ENCODE peak calls at places on chromosomes 12 and 14, in four cellular contexts. A is mesenchymal stem cell, N is cardiac fibroblast, T is tibial artery. X is an unnamed sample.

GRCh38 chr14:93033983-93034670 is 81.6 kb downstream of the ITPK1 start:
- DNase-seq in A (no peak), N (no peak), T (no peak), X (no peak)

GRCh38 chr12:110531741-110532333 is 29.7 kb downstream of the RAD9B start:
- DNase-seq in A (peak), N (peak), T (no peak), X (peak)

GRCh38 chr14:23665302-23666016 is 29.3 kb downstream of the DHRS2 start:
- DNase-seq in A (no peak), N (no peak), T (no peak), X (no peak)

GRCh38 chr12:89951050-89951693 is 242.5 kb upstream of the ATP2B1 start:
- DNase-seq in A (peak), N (peak), T (no peak), X (peak)

GRCh38 chr12:15886372-15887042 is 4.3 kb downstream of the STRAP start:
- DNase-seq in A (no peak), N (peak), T (no peak), X (no peak)

GRCh38 chr14:50801706-50802105 is 29.3 kb downstream of the NIN start:
- DNase-seq in A (peak), N (peak), T (no peak), X (peak)

GRCh38 chr12:132465269-132466190 is 24.4 kb upstream of the FBRSL1 start:
- DNase-seq in A (no peak), N (no peak), T (no peak), X (no peak)

GRCh38 chr12:45290218-45290609 is 74.3 kb downstream of the ANO6 start:
- DNase-seq in A (peak), N (peak), T (no peak), X (peak)

GRCh38 chr12:68240079-68240478 is 13.3 kb downstream of the IL22 start:
- DNase-seq in A (peak), N (peak), T (no peak), X (peak)

GRCh38 chr14:102138935-102139247 is 806 bp upstream of the WDR20 start:
- DNase-seq in A (no peak), N (no peak), T (no peak), X (no peak)

GRCh38 chr12:64860446-64860998 is 36.1 kb downstream of the TBC1D30 start:
- DNase-seq in A (no peak), N (no peak), T (no peak), X (no peak)

GRCh38 chr12:1328385-1328784 is 266.0 kb downstream of the FBXL14 start:
- DNase-seq in A (no peak), N (no peak), T (no peak), X (no peak)

GRCh38 chr14:90453401-90453951 is 56.6 kb downstream of the CALM1 start:
- DNase-seq in A (no peak), N (peak), T (no peak), X (no peak)

GRCh38 chr12:8544295-8544694 is 3.6 kb upstream of the CLEC4E start:
- DNase-seq in A (peak), N (peak), T (peak), X (peak)

GRCh38 chr12:3032770-3033537 is 44.2 kb upstream of the TSPAN9 start:
- DNase-seq in A (no peak), N (no peak), T (no peak), X (no peak)

GRCh38 chr14:50364792-50365191 is 31.9 kb downstream of the CDKL1 start:
- DNase-seq in A (no peak), N (no peak), T (no peak), X (no peak)

GRCh38 chr12:117857632-117858274 is 111.0 kb downstream of the KSR2 start:
- DNase-seq in A (peak), N (peak), T (no peak), X (peak)

GRCh38 chr12:32743264-32743663 is 12.4 kb downstream of the YARS2 start:
- DNase-seq in A (no peak), N (no peak), T (no peak), X (no peak)

GRCh38 chr14:61493239-61493638 is 171.9 kb downstream of the PRKCH start:
- DNase-seq in A (peak), N (peak), T (no peak), X (peak)

GRCh38 chr14:75430526-75430925 is 2.7 kb downstream of the JDP2 start:
- DNase-seq in A (peak), N (no peak), T (peak), X (peak)

GRCh38 chr12:51085757-51086156 is 2.4 kb upstream of the CSRNP2 start:
- DNase-seq in A (no peak), N (no peak), T (no peak), X (no peak)

GRCh38 chr12:51090705-51091229 is 7.4 kb upstream of the CSRNP2 start:
- DNase-seq in A (no peak), N (no peak), T (no peak), X (no peak)

GRCh38 chr12:51087818-51088217 is 4.4 kb upstream of the CSRNP2 start:
- DNase-seq in A (no peak), N (no peak), T (no peak), X (no peak)

GRCh38 chr12:51083140-51083833 is at the start of gene CSRNP2:
- DNase-seq in A (peak), N (peak), T (peak), X (peak)

GRCh38 chr12:51086933-51087332 is 3.5 kb upstream of the CSRNP2 start:
- DNase-seq in A (no peak), N (no peak), T (no peak), X (no peak)
- H3K4me3 ChIP-seq in A (no peak), N (no peak), T (no peak), X (no peak)

DNA sequence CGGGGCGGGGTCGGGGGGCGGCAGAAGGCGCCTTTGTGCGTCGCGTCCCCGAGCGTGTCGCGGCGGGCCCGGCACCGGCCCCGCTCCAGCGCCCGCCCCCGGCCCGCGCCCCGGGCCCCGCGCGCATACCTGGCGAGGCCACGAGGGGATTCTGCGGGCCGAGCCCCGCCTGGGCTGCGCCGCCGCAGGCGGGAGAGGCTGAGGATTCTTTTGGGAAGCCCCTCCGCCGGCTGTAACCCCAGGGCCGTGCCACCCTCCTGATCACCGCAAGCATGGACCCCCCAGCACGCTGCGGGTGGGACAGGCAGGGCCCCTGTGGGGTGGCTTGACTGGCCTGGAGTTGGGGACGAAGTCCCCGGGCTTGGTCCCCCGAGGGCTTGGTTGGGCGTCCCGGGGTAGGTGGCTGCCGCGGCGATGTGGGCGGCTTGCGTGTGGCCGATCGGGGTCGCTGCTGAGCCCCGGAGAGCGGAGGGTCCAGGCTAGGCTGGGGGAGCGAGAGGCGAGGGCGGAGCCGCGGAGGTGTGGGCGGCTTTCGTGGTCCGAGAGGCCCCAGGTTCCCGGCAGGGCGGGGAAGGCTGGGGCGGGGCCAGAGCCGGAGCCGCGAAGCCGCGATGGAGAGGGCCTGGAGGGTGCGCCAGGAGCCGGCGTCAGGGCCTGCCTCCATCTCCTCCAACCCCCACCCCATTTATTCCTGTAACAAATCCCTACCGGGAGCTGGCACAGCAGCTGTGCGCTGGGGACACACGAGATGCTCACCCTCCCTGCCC is 28.4 kb upstream of the GPR132 start:
- DNase-seq in A (peak), N (peak), T (peak), X (peak)
- H3K4me3 ChIP-seq in A (peak), N (peak), T (peak), X (peak)

DNA sequence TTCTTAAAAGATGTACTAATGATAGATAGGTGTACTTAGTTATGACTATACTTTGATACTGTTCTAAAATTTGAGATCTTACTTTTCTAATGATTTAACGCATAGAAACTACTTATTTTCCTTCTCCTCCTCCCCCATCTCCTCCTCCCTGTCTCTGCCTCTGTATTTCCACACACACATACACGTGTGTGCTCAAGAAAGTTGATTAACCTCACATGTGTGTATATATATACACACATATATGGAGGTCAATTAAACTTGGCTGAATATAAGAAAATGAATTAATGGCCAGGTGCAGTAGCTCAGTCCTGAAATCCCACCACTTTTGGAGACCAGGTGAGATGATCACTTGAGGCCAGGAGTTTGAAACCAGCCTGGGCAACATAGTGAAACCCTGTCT is 362.7 kb upstream of the SYT1 start:
- DNase-seq in A (no peak), N (no peak), T (no peak), X (no peak)
- H3K4me3 ChIP-seq in A (no peak), N (no peak), T (no peak), X (no peak)

DNA sequence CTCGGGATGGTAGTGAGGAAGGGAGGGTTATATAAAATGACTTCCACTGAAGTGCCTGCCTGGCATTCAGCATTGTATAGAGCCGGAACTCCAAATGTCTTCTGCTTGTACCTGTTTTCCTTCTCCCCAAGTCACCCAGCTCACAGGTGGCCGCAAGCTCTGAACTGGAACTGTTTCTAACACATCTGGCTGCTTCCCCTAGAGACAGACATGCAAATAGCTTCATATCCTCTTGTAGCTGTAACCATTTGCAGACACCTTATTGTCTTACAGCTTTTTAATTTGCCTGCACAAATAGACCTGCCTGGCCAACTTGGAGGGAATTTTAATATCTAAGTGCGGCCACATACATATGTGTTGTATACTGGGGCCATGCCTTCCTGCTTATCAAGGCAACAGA is 126.0 kb downstream of the CHST11 start:
- DNase-seq in A (no peak), N (no peak), T (no peak), X (no peak)
- H3K4me3 ChIP-seq in A (no peak), N (no peak), T (no peak), X (no peak)

GRCh38 chr12:122499991-122500684 is 594 bp downstream of the ZCCHC8 start:
- DNase-seq in A (peak), N (peak), T (peak), X (peak)

GRCh38 chr12:122503147-122503751 is 2.5 kb upstream of the ZCCHC8 start:
- DNase-seq in A (no peak), N (no peak), T (no peak), X (no peak)

GRCh38 chr12:122503783-122504590 is 3.3 kb upstream of the ZCCHC8 start:
- DNase-seq in A (no peak), N (no peak), T (no peak), X (no peak)

GRCh38 chr12:122500685-122501488 is at the start of gene ZCCHC8:
- DNase-seq in A (peak), N (peak), T (peak), X (peak)

GRCh38 chr12:122501489-122501989 is 807 bp upstream of the ZCCHC8 start:
- DNase-seq in A (no peak), N (no peak), T (no peak), X (no peak)
- H3K4me3 ChIP-seq in A (peak), N (no peak), T (peak), X (peak)

GRCh38 chr12:96240251-96240650 is 46.1 kb downstream of the ELK3 start:
- DNase-seq in A (no peak), N (no peak), T (no peak), X (no peak)

GRCh38 chr12:96240656-96241055 is 46.5 kb downstream of the ELK3 start:
- DNase-seq in A (no peak), N (no peak), T (no peak), X (no peak)

GRCh38 chr12:96242597-96242996 is 48.4 kb downstream of the ELK3 start:
- DNase-seq in A (no peak), N (no peak), T (no peak), X (no peak)

GRCh38 chr12:96239711-96240234 is 45.6 kb downstream of the ELK3 start:
- DNase-seq in A (peak), N (no peak), T (no peak), X (peak)

DNA sequence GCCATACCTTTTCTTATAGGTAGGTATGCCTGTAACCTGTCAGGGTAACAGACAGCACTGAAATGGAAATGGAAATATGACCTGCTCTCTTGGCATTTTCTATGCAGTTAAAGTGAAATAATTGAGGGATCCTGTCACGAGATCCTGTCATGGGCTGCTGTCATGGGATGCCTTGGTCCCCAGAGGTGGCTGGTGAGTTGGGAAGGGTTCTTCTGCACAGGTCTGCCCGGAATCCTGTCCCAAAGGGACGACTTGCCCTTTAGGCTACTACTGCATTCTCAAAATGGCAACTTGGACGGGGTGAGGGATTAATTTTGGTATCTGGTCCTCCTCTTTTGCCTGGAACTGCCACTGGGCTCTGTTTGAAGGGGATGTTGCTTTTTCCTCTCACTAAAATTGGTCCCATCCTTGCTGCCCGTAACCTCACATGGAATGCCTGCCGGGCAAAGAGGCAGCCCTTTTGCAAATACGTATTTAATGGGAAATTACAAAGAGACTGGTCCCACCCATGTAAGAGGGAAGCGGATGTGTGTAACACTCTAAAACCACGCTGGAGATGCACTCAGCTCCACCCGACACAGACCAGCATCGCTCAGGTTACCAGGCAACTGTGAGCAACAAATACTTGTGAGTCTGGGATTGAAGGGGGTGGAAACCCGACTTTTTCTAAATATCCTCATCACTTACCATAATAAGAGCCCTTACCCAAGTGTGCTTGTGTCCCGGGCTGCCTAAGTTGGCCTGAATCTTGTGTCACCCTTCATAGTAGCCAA is 47.5 kb downstream of the ELK3 start:
- DNase-seq in A (peak), N (peak), T (no peak), X (no peak)
- H3K4me3 ChIP-seq in A (peak), N (no peak), T (no peak), X (no peak)

DNA sequence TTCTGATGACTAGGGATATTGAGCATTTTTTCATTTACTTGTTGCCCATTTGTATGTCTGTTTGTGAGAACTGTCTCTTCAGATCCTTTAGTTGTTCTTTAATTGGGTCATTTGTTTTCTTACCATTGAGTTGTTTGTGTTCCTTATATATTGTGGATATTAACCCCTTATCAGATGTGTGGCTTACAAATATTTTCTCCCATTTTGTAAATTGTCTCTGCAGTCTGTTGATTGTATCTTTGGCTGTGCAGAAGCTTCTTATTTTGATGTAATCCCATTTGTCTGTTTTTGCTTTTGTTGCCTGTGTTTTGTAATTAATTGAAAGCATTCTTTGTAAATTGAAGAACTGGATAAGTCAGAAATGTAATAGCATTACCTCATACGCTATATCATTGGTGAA is 459.1 kb upstream of the FOXG1 start:
- DNase-seq in A (no peak), N (no peak), T (no peak), X (no peak)
- H3K4me3 ChIP-seq in A (no peak), N (no peak), T (no peak), X (no peak)

GRCh38 chr14:54299393-54300363 is 97.1 kb upstream of the CDKN3 start:
- DNase-seq in A (no peak), N (peak), T (no peak), X (no peak)
- H3K4me3 ChIP-seq in A (no peak), N (no peak), T (no peak), X (no peak)